ENCODE peak calls at places on chromosomes 7 and 10, in nine cellular contexts. One of them, this sample, is unnamed.

GRCh38 chr10:26556756-26557640 is 118.9 kb downstream of the APBB1IP start:
- DNase-seq in EH: peak; percentile 74
- DNase-seq in stimulated activated naive B cell treated with anti-CD40 and anti-IgM and Interleukin-4, amounts not matched to agents 10 μg/mL and 1 μg/mL and 100 μg/mL, for 72 hours: no peak
- DNase-seq in stimulated activated CD4-positive, alpha-beta T cell treated with anti-CD3 and anti-CD28 coated beads, Interleukin-4, amount 100 ng/mL, for 48 hours: no peak
- DNase-seq in astrocyte of the spinal cord: peak; percentile 40
- DNase-seq in NT2/D1: no peak
- DNase-seq in activated CD4-positive, CD25-positive, alpha-beta regulatory T cell treated with anti-CD3 and anti-CD28 coated beads, Interleukin-2, amount 50 U/mL, for 72 hours: no peak
- DNase-seq in MV-4-11: peak; percentile 54
- DNase-seq in uterus: no peak
- DNase-seq in this sample: no peak

GRCh38 chr7:71229201-71229600 is 97.3 kb downstream of the GALNT17 start:
- DNase-seq in astrocyte of the spinal cord: no peak
- DNase-seq in MV-4-11: no peak
- DNase-seq in stimulated activated naive B cell treated with anti-CD40 and anti-IgM and Interleukin-4, amounts not matched to agents 10 μg/mL and 1 μg/mL and 100 μg/mL, for 72 hours: no peak
- DNase-seq in stimulated activated CD4-positive, alpha-beta T cell treated with anti-CD3 and anti-CD28 coated beads, Interleukin-4, amount 100 ng/mL, for 48 hours: no peak
- DNase-seq in EH: no peak
- DNase-seq in activated CD4-positive, CD25-positive, alpha-beta regulatory T cell treated with anti-CD3 and anti-CD28 coated beads, Interleukin-2, amount 50 U/mL, for 72 hours: no peak
- DNase-seq in NT2/D1: no peak
- DNase-seq in uterus: no peak
- DNase-seq in this sample: no peak

GRCh38 chr7:105810556-105810955 is 65.8 kb downstream of the ATXN7L1 start:
- DNase-seq in EH: no peak
- DNase-seq in uterus: no peak
- DNase-seq in NT2/D1: no peak
- DNase-seq in activated CD4-positive, CD25-positive, alpha-beta regulatory T cell treated with anti-CD3 and anti-CD28 coated beads, Interleukin-2, amount 50 U/mL, for 72 hours: no peak
- DNase-seq in MV-4-11: no peak
- DNase-seq in stimulated activated naive B cell treated with anti-CD40 and anti-IgM and Interleukin-4, amounts not matched to agents 10 μg/mL and 1 μg/mL and 100 μg/mL, for 72 hours: no peak
- DNase-seq in stimulated activated CD4-positive, alpha-beta T cell treated with anti-CD3 and anti-CD28 coated beads, Interleukin-4, amount 100 ng/mL, for 48 hours: peak; percentile 32
- DNase-seq in astrocyte of the spinal cord: no peak
- DNase-seq in this sample: no peak

GRCh38 chr7:17207220-17207619 is 91.2 kb upstream of the AHR start:
- DNase-seq in activated CD4-positive, CD25-positive, alpha-beta regulatory T cell treated with anti-CD3 and anti-CD28 coated beads, Interleukin-2, amount 50 U/mL, for 72 hours: no peak
- DNase-seq in uterus: no peak
- DNase-seq in astrocyte of the spinal cord: no peak
- DNase-seq in MV-4-11: no peak
- DNase-seq in stimulated activated CD4-positive, alpha-beta T cell treated with anti-CD3 and anti-CD28 coated beads, Interleukin-4, amount 100 ng/mL, for 48 hours: no peak
- DNase-seq in NT2/D1: no peak
- DNase-seq in stimulated activated naive B cell treated with anti-CD40 and anti-IgM and Interleukin-4, amounts not matched to agents 10 μg/mL and 1 μg/mL and 100 μg/mL, for 72 hours: no peak
- DNase-seq in EH: no peak
- DNase-seq in this sample: no peak

GRCh38 chr10:71831646-71832552 is 19.2 kb downstream of the PSAP start:
- DNase-seq in activated CD4-positive, CD25-positive, alpha-beta regulatory T cell treated with anti-CD3 and anti-CD28 coated beads, Interleukin-2, amount 50 U/mL, for 72 hours: no peak
- DNase-seq in stimulated activated CD4-positive, alpha-beta T cell treated with anti-CD3 and anti-CD28 coated beads, Interleukin-4, amount 100 ng/mL, for 48 hours: no peak
- DNase-seq in stimulated activated naive B cell treated with anti-CD40 and anti-IgM and Interleukin-4, amounts not matched to agents 10 μg/mL and 1 μg/mL and 100 μg/mL, for 72 hours: no peak
- DNase-seq in EH: peak; percentile 47
- DNase-seq in MV-4-11: no peak
- DNase-seq in uterus: no peak
- DNase-seq in NT2/D1: no peak
- DNase-seq in astrocyte of the spinal cord: peak; percentile 52
- DNase-seq in this sample: no peak

GRCh38 chr7:17769918-17770317 is 170.4 kb downstream of the SNX13 start:
- DNase-seq in astrocyte of the spinal cord: peak; percentile 73
- DNase-seq in NT2/D1: peak; percentile 74
- DNase-seq in stimulated activated naive B cell treated with anti-CD40 and anti-IgM and Interleukin-4, amounts not matched to agents 10 μg/mL and 1 μg/mL and 100 μg/mL, for 72 hours: peak; percentile 29
- DNase-seq in EH: peak; percentile 72
- DNase-seq in uterus: peak; percentile 31
- DNase-seq in stimulated activated CD4-positive, alpha-beta T cell treated with anti-CD3 and anti-CD28 coated beads, Interleukin-4, amount 100 ng/mL, for 48 hours: peak; percentile 36
- DNase-seq in activated CD4-positive, CD25-positive, alpha-beta regulatory T cell treated with anti-CD3 and anti-CD28 coated beads, Interleukin-2, amount 50 U/mL, for 72 hours: no peak
- DNase-seq in MV-4-11: peak; percentile 83
- DNase-seq in this sample: peak; percentile 56

GRCh38 chr7:926061-927030 is 28.1 kb downstream of the ADAP1 start:
- DNase-seq in stimulated activated CD4-positive, alpha-beta T cell treated with anti-CD3 and anti-CD28 coated beads, Interleukin-4, amount 100 ng/mL, for 48 hours: no peak
- DNase-seq in NT2/D1: no peak
- DNase-seq in stimulated activated naive B cell treated with anti-CD40 and anti-IgM and Interleukin-4, amounts not matched to agents 10 μg/mL and 1 μg/mL and 100 μg/mL, for 72 hours: no peak
- DNase-seq in astrocyte of the spinal cord: no peak
- DNase-seq in uterus: peak; percentile 13
- DNase-seq in EH: no peak
- DNase-seq in MV-4-11: no peak
- DNase-seq in activated CD4-positive, CD25-positive, alpha-beta regulatory T cell treated with anti-CD3 and anti-CD28 coated beads, Interleukin-2, amount 50 U/mL, for 72 hours: peak; percentile 27
- DNase-seq in this sample: peak; percentile 48

GRCh38 chr7:51062222-51062987 is 254.2 kb downstream of the COBL start:
- DNase-seq in EH: no peak
- DNase-seq in NT2/D1: no peak
- DNase-seq in stimulated activated CD4-positive, alpha-beta T cell treated with anti-CD3 and anti-CD28 coated beads, Interleukin-4, amount 100 ng/mL, for 48 hours: no peak
- DNase-seq in activated CD4-positive, CD25-positive, alpha-beta regulatory T cell treated with anti-CD3 and anti-CD28 coated beads, Interleukin-2, amount 50 U/mL, for 72 hours: no peak
- DNase-seq in MV-4-11: no peak
- DNase-seq in astrocyte of the spinal cord: no peak
- DNase-seq in stimulated activated naive B cell treated with anti-CD40 and anti-IgM and Interleukin-4, amounts not matched to agents 10 μg/mL and 1 μg/mL and 100 μg/mL, for 72 hours: no peak
- DNase-seq in uterus: no peak
- DNase-seq in this sample: no peak

GRCh38 chr10:122561212-122561611 is 658 bp downstream of the DMBT1 start:
- DNase-seq in activated CD4-positive, CD25-positive, alpha-beta regulatory T cell treated with anti-CD3 and anti-CD28 coated beads, Interleukin-2, amount 50 U/mL, for 72 hours: no peak
- DNase-seq in astrocyte of the spinal cord: no peak
- DNase-seq in EH: peak; percentile 25
- DNase-seq in NT2/D1: no peak
- DNase-seq in stimulated activated naive B cell treated with anti-CD40 and anti-IgM and Interleukin-4, amounts not matched to agents 10 μg/mL and 1 μg/mL and 100 μg/mL, for 72 hours: no peak
- DNase-seq in MV-4-11: no peak
- DNase-seq in stimulated activated CD4-positive, alpha-beta T cell treated with anti-CD3 and anti-CD28 coated beads, Interleukin-4, amount 100 ng/mL, for 48 hours: no peak
- DNase-seq in uterus: no peak
- DNase-seq in this sample: no peak

GRCh38 chr10:31926765-31927596 is 1.6 kb downstream of the ARHGAP12 start:
- DNase-seq in MV-4-11: no peak
- DNase-seq in NT2/D1: no peak
- DNase-seq in uterus: no peak
- DNase-seq in activated CD4-positive, CD25-positive, alpha-beta regulatory T cell treated with anti-CD3 and anti-CD28 coated beads, Interleukin-2, amount 50 U/mL, for 72 hours: no peak
- DNase-seq in stimulated activated CD4-positive, alpha-beta T cell treated with anti-CD3 and anti-CD28 coated beads, Interleukin-4, amount 100 ng/mL, for 48 hours: no peak
- DNase-seq in stimulated activated naive B cell treated with anti-CD40 and anti-IgM and Interleukin-4, amounts not matched to agents 10 μg/mL and 1 μg/mL and 100 μg/mL, for 72 hours: no peak
- DNase-seq in EH: peak; percentile 19
- DNase-seq in astrocyte of the spinal cord: no peak
- DNase-seq in this sample: no peak

GRCh38 chr10:784759-785538 is 95.5 kb upstream of the DIP2C start:
- DNase-seq in EH: peak; percentile 89
- DNase-seq in NT2/D1: no peak
- DNase-seq in activated CD4-positive, CD25-positive, alpha-beta regulatory T cell treated with anti-CD3 and anti-CD28 coated beads, Interleukin-2, amount 50 U/mL, for 72 hours: no peak
- DNase-seq in stimulated activated CD4-positive, alpha-beta T cell treated with anti-CD3 and anti-CD28 coated beads, Interleukin-4, amount 100 ng/mL, for 48 hours: peak; percentile 68
- DNase-seq in stimulated activated naive B cell treated with anti-CD40 and anti-IgM and Interleukin-4, amounts not matched to agents 10 μg/mL and 1 μg/mL and 100 μg/mL, for 72 hours: no peak
- DNase-seq in MV-4-11: peak; percentile 11
- DNase-seq in astrocyte of the spinal cord: peak; percentile 80
- DNase-seq in uterus: peak; percentile 60
- DNase-seq in this sample: no peak

GRCh38 chr10:132439424-132440163 is 42.6 kb downstream of the PWWP2B start:
- DNase-seq in astrocyte of the spinal cord: no peak
- DNase-seq in EH: no peak
- DNase-seq in MV-4-11: no peak
- DNase-seq in uterus: no peak
- DNase-seq in stimulated activated naive B cell treated with anti-CD40 and anti-IgM and Interleukin-4, amounts not matched to agents 10 μg/mL and 1 μg/mL and 100 μg/mL, for 72 hours: no peak
- DNase-seq in stimulated activated CD4-positive, alpha-beta T cell treated with anti-CD3 and anti-CD28 coated beads, Interleukin-4, amount 100 ng/mL, for 48 hours: no peak
- DNase-seq in NT2/D1: no peak
- DNase-seq in activated CD4-positive, CD25-positive, alpha-beta regulatory T cell treated with anti-CD3 and anti-CD28 coated beads, Interleukin-2, amount 50 U/mL, for 72 hours: no peak
- DNase-seq in this sample: no peak

GRCh38 chr10:35637456-35637855 is 4.6 kb downstream of the FZD8 start:
- DNase-seq in activated CD4-positive, CD25-positive, alpha-beta regulatory T cell treated with anti-CD3 and anti-CD28 coated beads, Interleukin-2, amount 50 U/mL, for 72 hours: no peak
- DNase-seq in stimulated activated CD4-positive, alpha-beta T cell treated with anti-CD3 and anti-CD28 coated beads, Interleukin-4, amount 100 ng/mL, for 48 hours: no peak
- DNase-seq in NT2/D1: no peak
- DNase-seq in stimulated activated naive B cell treated with anti-CD40 and anti-IgM and Interleukin-4, amounts not matched to agents 10 μg/mL and 1 μg/mL and 100 μg/mL, for 72 hours: no peak
- DNase-seq in EH: no peak
- DNase-seq in uterus: no peak
- DNase-seq in astrocyte of the spinal cord: peak; percentile 36
- DNase-seq in MV-4-11: no peak
- DNase-seq in this sample: no peak

GRCh38 chr7:42566981-42567510 is 330.0 kb upstream of the GLI3 start:
- DNase-seq in EH: no peak
- DNase-seq in uterus: no peak
- DNase-seq in astrocyte of the spinal cord: no peak
- DNase-seq in NT2/D1: no peak
- DNase-seq in MV-4-11: no peak
- DNase-seq in stimulated activated naive B cell treated with anti-CD40 and anti-IgM and Interleukin-4, amounts not matched to agents 10 μg/mL and 1 μg/mL and 100 μg/mL, for 72 hours: no peak
- DNase-seq in stimulated activated CD4-positive, alpha-beta T cell treated with anti-CD3 and anti-CD28 coated beads, Interleukin-4, amount 100 ng/mL, for 48 hours: no peak
- DNase-seq in activated CD4-positive, CD25-positive, alpha-beta regulatory T cell treated with anti-CD3 and anti-CD28 coated beads, Interleukin-2, amount 50 U/mL, for 72 hours: no peak
- DNase-seq in this sample: no peak

GRCh38 chr7:51229620-51230323 is 86.8 kb downstream of the COBL start:
- DNase-seq in EH: no peak
- DNase-seq in MV-4-11: no peak
- DNase-seq in astrocyte of the spinal cord: no peak
- DNase-seq in stimulated activated naive B cell treated with anti-CD40 and anti-IgM and Interleukin-4, amounts not matched to agents 10 μg/mL and 1 μg/mL and 100 μg/mL, for 72 hours: no peak
- DNase-seq in stimulated activated CD4-positive, alpha-beta T cell treated with anti-CD3 and anti-CD28 coated beads, Interleukin-4, amount 100 ng/mL, for 48 hours: no peak
- DNase-seq in activated CD4-positive, CD25-positive, alpha-beta regulatory T cell treated with anti-CD3 and anti-CD28 coated beads, Interleukin-2, amount 50 U/mL, for 72 hours: no peak
- DNase-seq in NT2/D1: no peak
- DNase-seq in uterus: no peak
- DNase-seq in this sample: no peak

GRCh38 chr7:43363429-43363894 is 219.4 kb upstream of the STK17A start:
- DNase-seq in MV-4-11: no peak
- DNase-seq in uterus: no peak
- DNase-seq in activated CD4-positive, CD25-positive, alpha-beta regulatory T cell treated with anti-CD3 and anti-CD28 coated beads, Interleukin-2, amount 50 U/mL, for 72 hours: no peak
- DNase-seq in stimulated activated naive B cell treated with anti-CD40 and anti-IgM and Interleukin-4, amounts not matched to agents 10 μg/mL and 1 μg/mL and 100 μg/mL, for 72 hours: no peak
- DNase-seq in EH: no peak
- DNase-seq in stimulated activated CD4-positive, alpha-beta T cell treated with anti-CD3 and anti-CD28 coated beads, Interleukin-4, amount 100 ng/mL, for 48 hours: no peak
- DNase-seq in NT2/D1: no peak
- DNase-seq in astrocyte of the spinal cord: no peak
- DNase-seq in this sample: no peak

GRCh38 chr10:51657481-51657880 is 41.9 kb downstream of the CSTF2T start:
- DNase-seq in uterus: no peak
- DNase-seq in stimulated activated CD4-positive, alpha-beta T cell treated with anti-CD3 and anti-CD28 coated beads, Interleukin-4, amount 100 ng/mL, for 48 hours: no peak
- DNase-seq in astrocyte of the spinal cord: no peak
- DNase-seq in activated CD4-positive, CD25-positive, alpha-beta regulatory T cell treated with anti-CD3 and anti-CD28 coated beads, Interleukin-2, amount 50 U/mL, for 72 hours: no peak
- DNase-seq in MV-4-11: no peak
- DNase-seq in stimulated activated naive B cell treated with anti-CD40 and anti-IgM and Interleukin-4, amounts not matched to agents 10 μg/mL and 1 μg/mL and 100 μg/mL, for 72 hours: no peak
- DNase-seq in NT2/D1: no peak
- DNase-seq in EH: no peak
- DNase-seq in this sample: no peak

GRCh38 chr10:71436268-71436922 is 39.7 kb downstream of the CDH23 start:
- DNase-seq in NT2/D1: no peak
- DNase-seq in astrocyte of the spinal cord: no peak
- DNase-seq in EH: no peak
- DNase-seq in activated CD4-positive, CD25-positive, alpha-beta regulatory T cell treated with anti-CD3 and anti-CD28 coated beads, Interleukin-2, amount 50 U/mL, for 72 hours: no peak
- DNase-seq in uterus: no peak
- DNase-seq in stimulated activated naive B cell treated with anti-CD40 and anti-IgM and Interleukin-4, amounts not matched to agents 10 μg/mL and 1 μg/mL and 100 μg/mL, for 72 hours: no peak
- DNase-seq in MV-4-11: peak; percentile 33
- DNase-seq in stimulated activated CD4-positive, alpha-beta T cell treated with anti-CD3 and anti-CD28 coated beads, Interleukin-4, amount 100 ng/mL, for 48 hours: no peak
- DNase-seq in this sample: no peak

GRCh38 chr7:114970308-114970707 is 48.4 kb downstream of the MDFIC start:
- DNase-seq in stimulated activated naive B cell treated with anti-CD40 and anti-IgM and Interleukin-4, amounts not matched to agents 10 μg/mL and 1 μg/mL and 100 μg/mL, for 72 hours: no peak
- DNase-seq in EH: no peak
- DNase-seq in activated CD4-positive, CD25-positive, alpha-beta regulatory T cell treated with anti-CD3 and anti-CD28 coated beads, Interleukin-2, amount 50 U/mL, for 72 hours: no peak
- DNase-seq in stimulated activated CD4-positive, alpha-beta T cell treated with anti-CD3 and anti-CD28 coated beads, Interleukin-4, amount 100 ng/mL, for 48 hours: no peak
- DNase-seq in astrocyte of the spinal cord: no peak
- DNase-seq in MV-4-11: no peak
- DNase-seq in uterus: no peak
- DNase-seq in NT2/D1: no peak
- DNase-seq in this sample: no peak

GRCh38 chr7:91949221-91950009 is 8.8 kb downstream of the AKAP9 start:
- DNase-seq in uterus: no peak
- DNase-seq in astrocyte of the spinal cord: peak; percentile 48
- DNase-seq in activated CD4-positive, CD25-positive, alpha-beta regulatory T cell treated with anti-CD3 and anti-CD28 coated beads, Interleukin-2, amount 50 U/mL, for 72 hours: no peak
- DNase-seq in stimulated activated CD4-positive, alpha-beta T cell treated with anti-CD3 and anti-CD28 coated beads, Interleukin-4, amount 100 ng/mL, for 48 hours: no peak
- DNase-seq in MV-4-11: no peak
- DNase-seq in stimulated activated naive B cell treated with anti-CD40 and anti-IgM and Interleukin-4, amounts not matched to agents 10 μg/mL and 1 μg/mL and 100 μg/mL, for 72 hours: no peak
- DNase-seq in NT2/D1: no peak
- DNase-seq in EH: peak; percentile 14
- DNase-seq in this sample: no peak

GRCh38 chr7:107130487-107131220 is 38.1 kb upstream of the HBP1 start:
- DNase-seq in uterus: no peak
- DNase-seq in MV-4-11: no peak
- DNase-seq in stimulated activated naive B cell treated with anti-CD40 and anti-IgM and Interleukin-4, amounts not matched to agents 10 μg/mL and 1 μg/mL and 100 μg/mL, for 72 hours: no peak
- DNase-seq in astrocyte of the spinal cord: peak; percentile 12
- DNase-seq in stimulated activated CD4-positive, alpha-beta T cell treated with anti-CD3 and anti-CD28 coated beads, Interleukin-4, amount 100 ng/mL, for 48 hours: no peak
- DNase-seq in EH: peak; percentile 14
- DNase-seq in NT2/D1: peak; percentile 52
- DNase-seq in activated CD4-positive, CD25-positive, alpha-beta regulatory T cell treated with anti-CD3 and anti-CD28 coated beads, Interleukin-2, amount 50 U/mL, for 72 hours: no peak
- DNase-seq in this sample: no peak

GRCh38 chr10:72263613-72264241 is 10.0 kb upstream of the DDIT4 start:
- DNase-seq in stimulated activated CD4-positive, alpha-beta T cell treated with anti-CD3 and anti-CD28 coated beads, Interleukin-4, amount 100 ng/mL, for 48 hours: no peak
- DNase-seq in EH: no peak
- DNase-seq in stimulated activated naive B cell treated with anti-CD40 and anti-IgM and Interleukin-4, amounts not matched to agents 10 μg/mL and 1 μg/mL and 100 μg/mL, for 72 hours: no peak
- DNase-seq in uterus: no peak
- DNase-seq in astrocyte of the spinal cord: no peak
- DNase-seq in activated CD4-positive, CD25-positive, alpha-beta regulatory T cell treated with anti-CD3 and anti-CD28 coated beads, Interleukin-2, amount 50 U/mL, for 72 hours: no peak
- DNase-seq in NT2/D1: no peak
- DNase-seq in MV-4-11: no peak
- DNase-seq in this sample: no peak

GRCh38 chr7:79008786-79009185 is 444.7 kb downstream of the MAGI2 start:
- DNase-seq in uterus: no peak
- DNase-seq in EH: no peak
- DNase-seq in stimulated activated CD4-positive, alpha-beta T cell treated with anti-CD3 and anti-CD28 coated beads, Interleukin-4, amount 100 ng/mL, for 48 hours: no peak
- DNase-seq in activated CD4-positive, CD25-positive, alpha-beta regulatory T cell treated with anti-CD3 and anti-CD28 coated beads, Interleukin-2, amount 50 U/mL, for 72 hours: no peak
- DNase-seq in NT2/D1: no peak
- DNase-seq in astrocyte of the spinal cord: no peak
- DNase-seq in stimulated activated naive B cell treated with anti-CD40 and anti-IgM and Interleukin-4, amounts not matched to agents 10 μg/mL and 1 μg/mL and 100 μg/mL, for 72 hours: no peak
- DNase-seq in MV-4-11: no peak
- DNase-seq in this sample: no peak

GRCh38 chr10:102405108-102405561 is 9.6 kb downstream of the NFKB2 start:
- DNase-seq in stimulated activated CD4-positive, alpha-beta T cell treated with anti-CD3 and anti-CD28 coated beads, Interleukin-4, amount 100 ng/mL, for 48 hours: no peak
- DNase-seq in EH: no peak
- DNase-seq in MV-4-11: no peak
- DNase-seq in stimulated activated naive B cell treated with anti-CD40 and anti-IgM and Interleukin-4, amounts not matched to agents 10 μg/mL and 1 μg/mL and 100 μg/mL, for 72 hours: no peak
- DNase-seq in uterus: no peak
- DNase-seq in NT2/D1: no peak
- DNase-seq in astrocyte of the spinal cord: no peak
- DNase-seq in activated CD4-positive, CD25-positive, alpha-beta regulatory T cell treated with anti-CD3 and anti-CD28 coated beads, Interleukin-2, amount 50 U/mL, for 72 hours: no peak
- DNase-seq in this sample: no peak

GRCh38 chr10:92244796-92245195 is 46.1 kb downstream of the CPEB3 start:
- DNase-seq in stimulated activated CD4-positive, alpha-beta T cell treated with anti-CD3 and anti-CD28 coated beads, Interleukin-4, amount 100 ng/mL, for 48 hours: no peak
- DNase-seq in uterus: no peak
- DNase-seq in NT2/D1: no peak
- DNase-seq in MV-4-11: no peak
- DNase-seq in EH: no peak
- DNase-seq in activated CD4-positive, CD25-positive, alpha-beta regulatory T cell treated with anti-CD3 and anti-CD28 coated beads, Interleukin-2, amount 50 U/mL, for 72 hours: no peak
- DNase-seq in astrocyte of the spinal cord: no peak
- DNase-seq in stimulated activated naive B cell treated with anti-CD40 and anti-IgM and Interleukin-4, amounts not matched to agents 10 μg/mL and 1 μg/mL and 100 μg/mL, for 72 hours: no peak
- DNase-seq in this sample: no peak

GRCh38 chr10:132944510-132944909 is 2.1 kb upstream of the CFAP46 start:
- DNase-seq in activated CD4-positive, CD25-positive, alpha-beta regulatory T cell treated with anti-CD3 and anti-CD28 coated beads, Interleukin-2, amount 50 U/mL, for 72 hours: peak; percentile 6
- DNase-seq in stimulated activated naive B cell treated with anti-CD40 and anti-IgM and Interleukin-4, amounts not matched to agents 10 μg/mL and 1 μg/mL and 100 μg/mL, for 72 hours: no peak
- DNase-seq in stimulated activated CD4-positive, alpha-beta T cell treated with anti-CD3 and anti-CD28 coated beads, Interleukin-4, amount 100 ng/mL, for 48 hours: no peak
- DNase-seq in astrocyte of the spinal cord: no peak
- DNase-seq in uterus: no peak
- DNase-seq in EH: no peak
- DNase-seq in NT2/D1: no peak
- DNase-seq in MV-4-11: no peak
- DNase-seq in this sample: no peak

GRCh38 chr10:84762754-84763394 is 434.5 kb downstream of the CCSER2 start:
- DNase-seq in MV-4-11: no peak
- DNase-seq in activated CD4-positive, CD25-positive, alpha-beta regulatory T cell treated with anti-CD3 and anti-CD28 coated beads, Interleukin-2, amount 50 U/mL, for 72 hours: no peak
- DNase-seq in NT2/D1: peak; percentile 15
- DNase-seq in uterus: no peak
- DNase-seq in EH: no peak
- DNase-seq in stimulated activated CD4-positive, alpha-beta T cell treated with anti-CD3 and anti-CD28 coated beads, Interleukin-4, amount 100 ng/mL, for 48 hours: no peak
- DNase-seq in astrocyte of the spinal cord: no peak
- DNase-seq in stimulated activated naive B cell treated with anti-CD40 and anti-IgM and Interleukin-4, amounts not matched to agents 10 μg/mL and 1 μg/mL and 100 μg/mL, for 72 hours: no peak
- DNase-seq in this sample: no peak

GRCh38 chr7:130886438-130887135 is 152.6 kb upstream of the KLF14 start:
- DNase-seq in MV-4-11: no peak
- DNase-seq in astrocyte of the spinal cord: no peak
- DNase-seq in stimulated activated naive B cell treated with anti-CD40 and anti-IgM and Interleukin-4, amounts not matched to agents 10 μg/mL and 1 μg/mL and 100 μg/mL, for 72 hours: no peak
- DNase-seq in EH: no peak
- DNase-seq in activated CD4-positive, CD25-positive, alpha-beta regulatory T cell treated with anti-CD3 and anti-CD28 coated beads, Interleukin-2, amount 50 U/mL, for 72 hours: no peak
- DNase-seq in NT2/D1: no peak
- DNase-seq in uterus: no peak
- DNase-seq in stimulated activated CD4-positive, alpha-beta T cell treated with anti-CD3 and anti-CD28 coated beads, Interleukin-4, amount 100 ng/mL, for 48 hours: no peak
- DNase-seq in this sample: no peak

GRCh38 chr7:22879285-22879684 is 56.6 kb upstream of the TOMM7 start:
- DNase-seq in astrocyte of the spinal cord: no peak
- DNase-seq in stimulated activated naive B cell treated with anti-CD40 and anti-IgM and Interleukin-4, amounts not matched to agents 10 μg/mL and 1 μg/mL and 100 μg/mL, for 72 hours: no peak
- DNase-seq in activated CD4-positive, CD25-positive, alpha-beta regulatory T cell treated with anti-CD3 and anti-CD28 coated beads, Interleukin-2, amount 50 U/mL, for 72 hours: no peak
- DNase-seq in EH: no peak
- DNase-seq in uterus: no peak
- DNase-seq in NT2/D1: no peak
- DNase-seq in MV-4-11: peak; percentile 58
- DNase-seq in stimulated activated CD4-positive, alpha-beta T cell treated with anti-CD3 and anti-CD28 coated beads, Interleukin-4, amount 100 ng/mL, for 48 hours: no peak
- DNase-seq in this sample: no peak

GRCh38 chr10:69738071-69738470 is 63.6 kb upstream of the COL13A1 start:
- DNase-seq in stimulated activated CD4-positive, alpha-beta T cell treated with anti-CD3 and anti-CD28 coated beads, Interleukin-4, amount 100 ng/mL, for 48 hours: no peak
- DNase-seq in stimulated activated naive B cell treated with anti-CD40 and anti-IgM and Interleukin-4, amounts not matched to agents 10 μg/mL and 1 μg/mL and 100 μg/mL, for 72 hours: no peak
- DNase-seq in EH: no peak
- DNase-seq in MV-4-11: no peak
- DNase-seq in activated CD4-positive, CD25-positive, alpha-beta regulatory T cell treated with anti-CD3 and anti-CD28 coated beads, Interleukin-2, amount 50 U/mL, for 72 hours: no peak
- DNase-seq in uterus: no peak
- DNase-seq in astrocyte of the spinal cord: no peak
- DNase-seq in NT2/D1: no peak
- DNase-seq in this sample: no peak

GRCh38 chr10:97977673-97978072 is 52.7 kb downstream of the CRTAC1 start:
- DNase-seq in astrocyte of the spinal cord: no peak
- DNase-seq in uterus: no peak
- DNase-seq in MV-4-11: no peak
- DNase-seq in stimulated activated naive B cell treated with anti-CD40 and anti-IgM and Interleukin-4, amounts not matched to agents 10 μg/mL and 1 μg/mL and 100 μg/mL, for 72 hours: no peak
- DNase-seq in stimulated activated CD4-positive, alpha-beta T cell treated with anti-CD3 and anti-CD28 coated beads, Interleukin-4, amount 100 ng/mL, for 48 hours: no peak
- DNase-seq in NT2/D1: no peak
- DNase-seq in activated CD4-positive, CD25-positive, alpha-beta regulatory T cell treated with anti-CD3 and anti-CD28 coated beads, Interleukin-2, amount 50 U/mL, for 72 hours: no peak
- DNase-seq in EH: no peak
- DNase-seq in this sample: no peak